ENCODE peak calls at places on chromosomes 16 and 17, in five cellular contexts. I is WTC11, Z is H1, F is HepG2, N is endothelial cell of umbilical vein. O is an unnamed sample.

GRCh38 chr17:16872836-16873653 is 98.9 kb downstream of the TNFRSF13B start:
- DNase-seq in I (peak), Z (no peak), F (no peak), N (no peak), O (peak)

GRCh38 chr16:11135167-11135973 is 120.6 kb downstream of the SOCS1 start:
- DNase-seq in I (no peak), Z (no peak), F (no peak), N (no peak), O (no peak)

GRCh38 chr16:71216714-71217113 is 13.8 kb downstream of the HYDIN start:
- DNase-seq in I (peak), Z (no peak), F (no peak), N (no peak), O (no peak)

GRCh38 chr17:64063766-64064224 is 43.4 kb upstream of the ICAM2 start:
- DNase-seq in I (peak), Z (peak), F (peak), N (peak), O (peak)

GRCh38 chr17:29412780-29413565 is 22.8 kb downstream of the TAOK1 start:
- DNase-seq in I (no peak), Z (no peak), F (no peak), N (peak), O (no peak)

GRCh38 chr16:55373489-55373832 is 49.5 kb downstream of the IRX6 start:
- DNase-seq in I (no peak), Z (no peak), F (no peak), N (no peak), O (no peak)

GRCh38 chr17:18185391-18185790 is 1.8 kb downstream of the ALKBH5 start:
- DNase-seq in I (no peak), Z (no peak), F (no peak), N (peak), O (no peak)

GRCh38 chr17:35890774-35891155 is 10.6 kb upstream of the CCL5 start:
- DNase-seq in I (no peak), Z (no peak), F (no peak), N (no peak), O (no peak)

GRCh38 chr16:86621966-86622365 is 43.6 kb downstream of the FOXL1 start:
- DNase-seq in I (no peak), Z (no peak), F (no peak), N (no peak), O (no peak)

GRCh38 chr17:61486135-61487120 is 34.2 kb downstream of the TBX4 start:
- DNase-seq in I (no peak), Z (no peak), F (no peak), N (no peak), O (no peak)

GRCh38 chr16:24955975-24956731 is 59.0 kb downstream of the ARHGAP17 start:
- DNase-seq in I (no peak), Z (no peak), F (no peak), N (no peak), O (no peak)

GRCh38 chr16:27208081-27208692 is 4.9 kb downstream of the KDM8 start:
- DNase-seq in I (no peak), Z (no peak), F (no peak), N (no peak), O (no peak)

GRCh38 chr17:15091825-15092224 is 173.3 kb downstream of the PMP22 start:
- DNase-seq in I (peak), Z (no peak), F (no peak), N (no peak), O (no peak)

GRCh38 chr16:87581867-87582220 is 20.5 kb upstream of the JPH3 start:
- DNase-seq in I (no peak), Z (no peak), F (peak), N (peak), O (peak)

GRCh38 chr17:58004060-58004459 is 3.0 kb downstream of the SRSF1 start:
- DNase-seq in I (no peak), Z (no peak), F (no peak), N (no peak), O (no peak)
- TF ChIP-seq MAX in I (no peak), Z (no peak), F (no peak), N (no peak), O (no peak)

GRCh38 chr16:2720719-2721633 is 952 bp upstream of the PRSS27 start:
- DNase-seq in I (peak), Z (peak), F (peak), N (peak), O (peak)

GRCh38 chr16:2717360-2718263 is 2.4 kb downstream of the PRSS27 start:
- DNase-seq in I (no peak), Z (no peak), F (no peak), N (no peak), O (no peak)

GRCh38 chr16:2716948-2717347 is 3.1 kb downstream of the PRSS27 start:
- DNase-seq in I (no peak), Z (no peak), F (no peak), N (no peak), O (no peak)

GRCh38 chr16:2720063-2720455 is at the start of gene PRSS27:
- DNase-seq in I (no peak), Z (no peak), F (no peak), N (no peak), O (no peak)

GRCh38 chr16:2719328-2720062 is 529 bp downstream of the PRSS27 start:
- DNase-seq in I (no peak), Z (no peak), F (peak), N (no peak), O (no peak)
- TF ChIP-seq JUN in I (no peak), Z (no peak), F (no peak), N (no peak), O (no peak)

GRCh38 chr16:12917246-12917645 is 15.8 kb downstream of the SHISA9 start:
- DNase-seq in I (no peak), Z (no peak), F (no peak), N (no peak), O (no peak)
- TF ChIP-seq MAX in I (no peak), Z (no peak), F (no peak), N (no peak), O (no peak)

GRCh38 chr17:43932357-43932756 is 9.9 kb downstream of the PPY start:
- DNase-seq in I (no peak), Z (no peak), F (no peak), N (no peak), O (no peak)

GRCh38 chr17:43924558-43924957 is 17.2 kb upstream of the MPP2 start:
- DNase-seq in I (no peak), Z (no peak), F (no peak), N (no peak), O (no peak)

GRCh38 chr17:43927101-43927935 is 15.0 kb downstream of the PPY start:
- DNase-seq in I (no peak), Z (no peak), F (no peak), N (no peak), O (no peak)

GRCh38 chr17:43931062-43931571 is 11.2 kb downstream of the PPY start:
- DNase-seq in I (no peak), Z (no peak), F (peak), N (no peak), O (no peak)

DNA sequence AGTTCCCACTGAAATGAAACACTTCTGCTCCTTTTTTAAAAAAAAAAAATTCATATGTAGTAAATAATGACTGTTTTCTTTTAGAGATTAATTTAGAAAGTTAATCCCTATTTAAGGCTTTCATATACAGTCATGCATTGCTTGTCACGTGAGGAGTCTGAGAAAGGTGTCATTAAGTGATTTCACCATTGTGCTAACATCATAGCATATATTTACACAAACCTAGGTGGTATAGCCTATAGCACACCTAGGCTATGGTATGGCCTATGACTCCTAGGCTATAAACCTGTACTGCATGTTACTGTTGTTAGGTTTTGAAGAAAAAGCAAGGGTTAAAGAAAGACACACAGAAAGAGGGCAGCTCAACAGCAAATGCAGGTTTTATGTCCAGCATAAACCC is 13.7 kb downstream of the PPY start:
- DNase-seq in I (no peak), Z (no peak), F (no peak), N (no peak), O (no peak)
- TF ChIP-seq JUN in I (no peak), Z (no peak), F (no peak), N (no peak), O (no peak)

DNA sequence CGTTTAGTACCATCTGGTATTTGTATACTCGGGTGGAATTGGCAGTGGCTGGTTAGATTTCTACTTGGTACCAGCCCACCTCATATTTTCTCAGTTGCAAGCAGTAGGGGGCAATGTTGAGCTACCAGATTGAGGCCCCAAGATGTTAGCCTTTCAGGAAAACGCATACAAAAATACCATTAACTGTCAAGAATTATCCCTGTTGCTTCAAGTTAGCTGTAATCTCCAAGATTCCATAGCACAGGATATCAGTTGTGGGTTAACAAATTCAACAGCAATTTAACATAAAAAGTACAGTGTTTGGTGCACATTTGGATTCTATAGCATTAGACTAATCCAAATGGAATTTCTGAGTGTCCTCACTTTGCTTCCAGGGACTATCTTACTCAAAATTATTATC is 188.2 kb downstream of the FTO start:
- DNase-seq in I (peak), Z (no peak), F (peak), N (peak), O (peak)
- TF ChIP-seq MAX in I (no peak), Z (no peak), F (no peak), N (no peak), O (no peak)

GRCh38 chr17:9850151-9850550 is 24.4 kb downstream of the GLP2R start:
- DNase-seq in I (no peak), Z (no peak), F (no peak), N (no peak), O (no peak)

GRCh38 chr17:9859781-9860180 is 34.1 kb downstream of the GLP2R start:
- DNase-seq in I (no peak), Z (no peak), F (no peak), N (no peak), O (no peak)

GRCh38 chr17:9854255-9854654 is 28.5 kb downstream of the GLP2R start:
- DNase-seq in I (no peak), Z (no peak), F (no peak), N (no peak), O (no peak)
- TF ChIP-seq JUN in I (no peak), Z (no peak), F (no peak), N (no peak), O (no peak)

GRCh38 chr16:85353013-85353412 is 240.7 kb upstream of the CIBAR2 start:
- DNase-seq in I (no peak), Z (no peak), F (no peak), N (no peak), O (no peak)

GRCh38 chr16:85353839-85354622 is 241.8 kb upstream of the CIBAR2 start:
- DNase-seq in I (no peak), Z (no peak), F (no peak), N (no peak), O (no peak)

GRCh38 chr16:85355515-85355837 is 243.2 kb upstream of the CIBAR2 start:
- DNase-seq in I (no peak), Z (no peak), F (no peak), N (no peak), O (no peak)

GRCh38 chr16:85356157-85356556 is 243.9 kb upstream of the CIBAR2 start:
- DNase-seq in I (no peak), Z (no peak), F (no peak), N (no peak), O (no peak)

DNA sequence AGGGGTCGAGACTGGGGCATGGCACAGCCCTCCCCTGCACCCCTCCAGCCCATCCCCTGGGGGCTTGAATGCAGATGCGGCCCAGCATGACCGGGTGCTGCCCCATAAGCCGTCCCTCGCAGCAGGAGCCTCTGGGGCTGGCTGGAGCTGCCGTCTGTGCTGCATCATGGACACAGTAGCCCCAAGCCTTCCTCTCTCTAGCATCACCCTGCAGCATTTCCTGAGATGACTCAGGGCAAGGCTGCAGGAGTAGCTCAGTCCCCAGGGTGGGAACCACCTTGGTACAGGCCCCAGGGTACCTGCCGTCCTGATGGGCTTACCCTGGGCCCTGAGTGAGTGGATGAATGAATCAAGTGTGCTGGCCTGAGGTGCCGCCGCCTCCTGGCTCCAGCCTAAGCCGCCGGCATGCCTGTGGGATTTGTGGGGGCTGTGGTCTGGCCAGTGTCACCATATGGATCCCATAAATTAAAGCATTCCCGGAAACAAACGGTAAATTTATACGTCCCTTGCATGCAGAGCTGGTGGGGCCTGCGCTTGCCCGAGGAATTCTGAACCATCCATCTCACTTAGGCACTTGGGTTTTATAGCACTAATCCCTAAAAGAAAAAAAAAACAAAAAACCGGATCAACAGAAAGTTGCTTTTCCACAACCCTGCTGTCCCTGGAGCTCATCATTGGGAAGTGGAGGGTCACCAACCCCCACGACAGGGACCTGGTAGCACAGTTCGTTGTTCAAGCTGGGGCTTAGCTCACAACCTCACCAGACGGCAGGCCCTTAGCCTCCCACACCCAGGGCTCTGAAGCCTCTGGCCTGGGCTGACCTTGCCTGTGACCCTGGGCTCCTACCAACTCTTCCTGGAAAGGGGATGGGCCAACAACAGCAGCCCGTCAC is 242.6 kb upstream of the CIBAR2 start:
- DNase-seq in I (no peak), Z (no peak), F (no peak), N (no peak), O (no peak)
- TF ChIP-seq MAX in I (no peak), Z (no peak), F (no peak), N (no peak), O (no peak)

GRCh38 chr17:11026903-11027302 is 189.0 kb upstream of the PIRT start:
- DNase-seq in I (no peak), Z (no peak), F (no peak), N (no peak), O (no peak)

GRCh38 chr17:11028349-11028748 is 190.5 kb upstream of the PIRT start:
- DNase-seq in I (no peak), Z (no peak), F (no peak), N (no peak), O (no peak)

GRCh38 chr17:11035681-11036080 is 197.8 kb upstream of the PIRT start:
- DNase-seq in I (no peak), Z (no peak), F (no peak), N (no peak), O (no peak)

DNA sequence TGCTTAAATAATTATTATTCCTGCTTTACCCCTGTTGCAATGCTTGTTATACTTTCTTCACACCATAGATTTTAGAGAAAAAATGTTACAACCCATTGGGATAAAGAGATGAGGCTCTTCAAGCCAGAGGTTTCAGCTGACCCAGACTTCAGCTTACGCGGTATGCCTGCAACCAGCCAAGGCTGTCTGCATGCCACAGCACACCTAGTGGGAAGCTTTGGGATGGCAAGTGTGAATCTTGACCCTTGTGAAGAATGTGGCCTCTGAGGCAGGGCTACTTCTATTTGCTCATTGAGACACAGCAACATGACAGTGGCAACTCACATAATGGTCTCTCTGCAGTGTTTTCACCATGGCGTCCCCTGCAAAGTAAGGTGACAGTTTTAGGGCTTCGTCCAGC is 193.9 kb upstream of the PIRT start:
- DNase-seq in I (peak), Z (peak), F (no peak), N (no peak), O (peak)
- TF ChIP-seq JUN in I (no peak), Z (no peak), F (no peak), N (no peak), O (no peak)

GRCh38 chr16:78574571-78574970 is 475.1 kb downstream of the WWOX start:
- DNase-seq in I (no peak), Z (no peak), F (no peak), N (no peak), O (no peak)

GRCh38 chr16:78571434-78571833 is 472.0 kb downstream of the WWOX start:
- DNase-seq in I (no peak), Z (no peak), F (no peak), N (no peak), O (no peak)

GRCh38 chr16:78571880-78572279 is 472.4 kb downstream of the WWOX start:
- DNase-seq in I (no peak), Z (no peak), F (no peak), N (no peak), O (no peak)

GRCh38 chr16:78567713-78568112 is 468.3 kb downstream of the WWOX start:
- DNase-seq in I (no peak), Z (no peak), F (no peak), N (no peak), O (no peak)

GRCh38 chr16:78570409-78571141 is 471.1 kb downstream of the WWOX start:
- DNase-seq in I (no peak), Z (no peak), F (no peak), N (no peak), O (no peak)
- TF ChIP-seq MAX in I (no peak), Z (no peak), F (no peak), N (no peak), O (no peak)

O was measured in A549.